ENCODE peak calls at places on chromosome 22, in nine cellular contexts. K is heart right ventricle; V is mammary epithelial cell; T is transverse colon; G is CD4-positive, alpha-beta memory T cell; M is left ventricle myocardium inferior; U is GM23338; S is mesenchymal stem cell; A is upper lobe of left lung. Q is an unnamed sample.

GRCh38 chr22:47129902-47130301 is 367.5 kb downstream of the TBC1D22A start:
- DNase-seq in G (no peak), V (peak; percentile 51), T (peak; percentile 89), A (no peak), S (no peak), M (peak; percentile 7), U (no peak), K (no peak), Q (peak; percentile 45)

GRCh38 chr22:31692186-31692886 is 30.3 kb upstream of the PISD start:
- DNase-seq in S (peak; percentile 63), G (peak; percentile 20), T (no peak), K (no peak), V (peak; percentile 69), U (no peak), A (no peak), M (no peak), Q (no peak)

GRCh38 chr22:47289316-47289985 is 527.0 kb downstream of the TBC1D22A start:
- DNase-seq in M (no peak), A (peak; percentile 17), U (no peak), S (no peak), K (no peak), G (no peak), V (no peak), T (no peak), Q (peak; percentile 29)

GRCh38 chr22:37752189-37753061 is 55.3 kb upstream of the GCAT start:
- DNase-seq in S (peak; percentile 90), A (peak; percentile 93), G (no peak), M (peak; percentile 95), K (peak; percentile 94), U (no peak), V (peak; percentile 99), T (peak; percentile 89), Q (peak; percentile 95)

GRCh38 chr22:26395926-26396325 is 33.1 kb upstream of the ASPHD2 start:
- DNase-seq in M (no peak), K (no peak), T (no peak), S (no peak), A (no peak), G (no peak), U (peak; percentile 25), V (no peak), Q (no peak)

GRCh38 chr22:23369054-23369685 is 188.9 kb downstream of the BCR start:
- DNase-seq in M (no peak), K (no peak), G (no peak), U (no peak), T (no peak), A (no peak), V (no peak), S (no peak), Q (no peak)

GRCh38 chr22:19168088-19168890 is 10.2 kb downstream of the SLC25A1 start:
- DNase-seq in U (no peak), T (no peak), M (no peak), V (no peak), G (no peak), S (no peak), K (no peak), A (no peak), Q (peak; percentile 37)

GRCh38 chr22:41191467-41191866 is 13.6 kb upstream of the L3MBTL2 start:
- DNase-seq in K (no peak), M (no peak), V (no peak), T (no peak), G (no peak), U (no peak), A (no peak), S (no peak), Q (no peak)

GRCh38 chr22:25666308-25666707 is 75.7 kb upstream of the MYO18B start:
- DNase-seq in A (peak; percentile 43), U (peak; percentile 34), G (no peak), M (peak; percentile 53), S (peak; percentile 26), T (peak; percentile 41), V (no peak), K (peak; percentile 52), Q (no peak)

GRCh38 chr22:34993548-34993947 is 72.4 kb upstream of the ISX start:
- DNase-seq in S (no peak), V (no peak), A (no peak), K (no peak), U (no peak), M (no peak), G (no peak), T (no peak), Q (no peak)

GRCh38 chr22:48505891-48506290 is 1321.8 kb downstream of the BRD1 start:
- DNase-seq in K (no peak), S (no peak), T (no peak), G (no peak), A (no peak), U (no peak), M (no peak), V (no peak), Q (peak; percentile 21)

GRCh38 chr22:19872779-19873137 is 18.1 kb upstream of the GNB1L start:
- DNase-seq in K (no peak), V (no peak), S (no peak), T (no peak), G (no peak), M (no peak), A (peak; percentile 17), U (no peak), Q (peak; percentile 79)

GRCh38 chr22:36016656-36017055 is 12.0 kb downstream of the RBFOX2 start:
- DNase-seq in M (no peak), S (no peak), K (no peak), G (no peak), T (no peak), U (no peak), V (no peak), A (no peak), Q (no peak)

GRCh38 chr22:36015806-36016519 is 12.7 kb downstream of the RBFOX2 start:
- DNase-seq in U (no peak), M (no peak), G (no peak), K (no peak), S (no peak), A (no peak), V (no peak), T (no peak), Q (no peak)

GRCh38 chr22:36015155-36015805 is 13.3 kb downstream of the RBFOX2 start:
- DNase-seq in U (no peak), A (no peak), M (no peak), T (no peak), G (no peak), S (no peak), V (no peak), K (no peak), Q (no peak)

GRCh38 chr22:36012332-36012731 is 16.3 kb downstream of the RBFOX2 start:
- DNase-seq in U (no peak), M (no peak), T (no peak), A (no peak), S (no peak), G (no peak), K (no peak), V (no peak), Q (no peak)

GRCh38 chr22:36014539-36015072 is 14.0 kb downstream of the RBFOX2 start:
- DNase-seq in M (no peak), V (no peak), T (no peak), G (no peak), K (no peak), S (no peak), U (no peak), A (no peak), Q (no peak)
- H3K4me1 ChIP-seq in M (peaks cover 61% of the 10 kb centered on the region), V (peaks cover 9% of the 10 kb centered on the region), T (peaks cover 25% of the 10 kb centered on the region), G (no peaks in the 10 kb centered on the region), K (peaks cover 69% of the 10 kb centered on the region), S (peaks cover 6% of the 10 kb centered on the region), U (peaks cover 55% of the 10 kb centered on the region), A (peaks cover 42% of the 10 kb centered on the region), Q (peaks cover 38% of the 10 kb centered on the region)

DNA sequence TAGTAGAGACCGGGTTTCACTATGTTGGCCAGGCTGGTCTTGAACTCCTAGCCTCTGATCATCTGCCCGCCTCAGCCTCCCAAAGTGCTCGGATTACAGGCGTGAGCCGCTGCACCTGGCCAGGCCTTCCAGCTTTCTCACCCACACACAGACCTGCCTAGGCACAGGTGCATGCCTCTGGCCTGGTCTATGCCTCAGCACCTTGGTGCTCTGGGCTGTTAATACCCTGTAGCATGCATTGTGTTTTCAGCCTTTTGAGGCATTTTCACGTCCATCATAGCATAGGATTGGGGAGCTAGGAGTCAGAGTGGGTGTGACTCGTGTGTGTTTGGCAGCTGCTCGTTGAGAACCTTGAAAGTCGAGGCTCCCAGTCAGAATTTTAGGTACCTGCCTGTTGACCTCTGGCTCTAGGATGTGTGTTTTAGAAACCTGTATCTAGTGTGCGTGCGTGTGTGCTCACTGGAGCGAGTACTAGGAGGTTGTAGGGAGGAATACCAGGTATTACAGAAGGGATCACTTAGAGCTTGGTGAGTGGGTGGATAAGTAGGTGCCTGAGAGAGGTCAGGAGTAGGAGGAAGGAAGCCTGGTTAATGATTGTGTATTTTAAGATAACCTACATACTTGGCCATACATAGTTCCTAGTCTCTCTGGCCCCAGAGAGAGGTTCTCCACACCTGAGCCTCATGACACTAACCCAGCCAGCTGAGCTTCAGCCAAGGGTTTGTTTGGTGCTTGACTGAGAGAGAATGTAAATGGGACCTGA is 20.0 kb downstream of the CRKL start:
- DNase-seq in S (no peak), U (no peak), G (no peak), V (no peak), K (no peak), T (no peak), A (peak; percentile 76), M (no peak), Q (no peak)
- H3K27ac ChIP-seq in S (no peak overlapping the region), U (peak overlapping the region; percentile 66), G (no peak overlapping the region), V (no peak overlapping the region), K (no peak overlapping the region), T (peak overlapping the region; percentile 31), A (no peak overlapping the region), M (no peak overlapping the region), Q (no peak overlapping the region)

GRCh38 chr22:17441326-17441725 is 72.1 kb downstream of the CECR2 start:
- DNase-seq in S (no peak), K (no peak), G (no peak), U (no peak), M (no peak), V (no peak), A (no peak), T (no peak), Q (no peak)
- H3K4me1 ChIP-seq in S (no peaks in the 10 kb centered on the region), K (peaks cover 12% of the 10 kb centered on the region), G (no peaks in the 10 kb centered on the region), U (peaks cover 44% of the 10 kb centered on the region), M (peaks cover 23% of the 10 kb centered on the region), V (no peaks in the 10 kb centered on the region), A (peaks cover 6% of the 10 kb centered on the region), T (no peaks in the 10 kb centered on the region), Q (no peaks in the 10 kb centered on the region)

DNA sequence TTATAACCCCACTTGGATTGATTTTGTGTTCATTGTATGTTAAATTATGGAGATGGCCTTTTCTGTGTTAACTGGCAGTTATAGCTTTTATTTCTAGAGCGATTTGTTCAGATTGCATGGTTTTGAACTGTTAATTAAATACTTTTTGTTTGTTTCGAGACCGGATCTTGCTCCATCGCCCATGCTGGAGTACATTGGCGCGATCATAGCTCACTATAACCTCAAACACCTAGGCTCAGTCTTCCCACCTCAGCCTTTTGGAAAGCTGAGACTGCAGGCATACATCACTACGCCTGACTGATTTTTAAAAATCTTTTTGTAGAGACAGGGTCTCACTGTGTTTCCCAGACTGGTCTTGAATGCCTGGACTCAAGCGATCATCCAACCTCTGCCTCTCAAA is 77.0 kb downstream of the FAM83F start:
- DNase-seq in A (no peak), V (no peak), K (no peak), M (no peak), T (no peak), U (no peak), S (no peak), G (no peak), Q (no peak)
- H3K27ac ChIP-seq in A (no peak overlapping the region), V (no peak overlapping the region), K (peak overlapping the region; percentile 59), M (peak overlapping the region; percentile 76), T (no peak overlapping the region), U (no peak overlapping the region), S (no peak overlapping the region), G (no peak overlapping the region), Q (no peak overlapping the region)

GRCh38 chr22:46054091-46054877 is 77.3 kb upstream of the WNT7B start:
- DNase-seq in M (peak; percentile 83), U (no peak), T (peak; percentile 70), K (peak; percentile 77), S (no peak), V (peak; percentile 39), G (peak; percentile 64), A (peak; percentile 62), Q (peak; percentile 57)
- H3K4me1 ChIP-seq in M (peaks cover 99% of the 10 kb centered on the region), U (no peaks in the 10 kb centered on the region), T (peaks cover 69% of the 10 kb centered on the region), K (peaks cover 88% of the 10 kb centered on the region), S (peaks cover 37% of the 10 kb centered on the region), V (peaks cover 80% of the 10 kb centered on the region), G (peaks cover 77% of the 10 kb centered on the region), A (peaks cover 91% of the 10 kb centered on the region), Q (peaks cover 65% of the 10 kb centered on the region)